ENCODE peak calls at places on chromosomes 2 and 18, in five cellular contexts. One of them, this sample, is unnamed.

GRCh38 chr2:241598487-241598886 is 38.5 kb downstream of the THAP4 start:
- DNase-seq in aorta: no peak
- DNase-seq in stomach: no peak
- DNase-seq in CD8-positive, alpha-beta T cell: no peak
- DNase-seq in lung: no peak
- DNase-seq in this sample: no peak

GRCh38 chr2:74668087-74668486 is 14.0 kb downstream of the SEMA4F start:
- DNase-seq in aorta: no peak
- DNase-seq in stomach: no peak
- DNase-seq in CD8-positive, alpha-beta T cell: no peak
- DNase-seq in lung: no peak
- DNase-seq in this sample: no peak

GRCh38 chr2:160974803-160975202 is 185.4 kb upstream of the TANK start:
- DNase-seq in aorta: no peak
- DNase-seq in stomach: no peak
- DNase-seq in CD8-positive, alpha-beta T cell: no peak
- DNase-seq in lung: no peak
- DNase-seq in this sample: no peak

GRCh38 chr18:3525870-3526420 is 76.0 kb downstream of the TGIF1 start:
- DNase-seq in aorta: no peak
- DNase-seq in stomach: no peak
- DNase-seq in CD8-positive, alpha-beta T cell: peak; percentile 55
- DNase-seq in lung: no peak
- DNase-seq in this sample: no peak

GRCh38 chr2:43520919-43521318 is 74.9 kb downstream of the THADA start:
- DNase-seq in aorta: no peak
- DNase-seq in stomach: no peak
- DNase-seq in CD8-positive, alpha-beta T cell: no peak
- DNase-seq in lung: no peak
- DNase-seq in this sample: no peak

GRCh38 chr2:151111599-151112278 is 149.9 kb downstream of the RBM43 start:
- DNase-seq in aorta: no peak
- DNase-seq in stomach: no peak
- DNase-seq in CD8-positive, alpha-beta T cell: no peak
- DNase-seq in lung: no peak
- DNase-seq in this sample: no peak

GRCh38 chr18:60452424-60452823 is 79.8 kb upstream of the MC4R start:
- DNase-seq in aorta: no peak
- DNase-seq in stomach: no peak
- DNase-seq in CD8-positive, alpha-beta T cell: no peak
- DNase-seq in lung: no peak
- DNase-seq in this sample: no peak

GRCh38 chr18:42310956-42311355 is 355.9 kb downstream of the PIK3C3 start:
- DNase-seq in aorta: no peak
- DNase-seq in stomach: no peak
- DNase-seq in CD8-positive, alpha-beta T cell: no peak
- DNase-seq in lung: no peak
- DNase-seq in this sample: no peak

GRCh38 chr2:241924909-241925250 is 55.4 kb downstream of the RTP5 start:
- DNase-seq in aorta: no peak
- DNase-seq in stomach: no peak
- DNase-seq in CD8-positive, alpha-beta T cell: no peak
- DNase-seq in lung: no peak
- DNase-seq in this sample: peak; percentile 37

GRCh38 chr18:49694402-49694801 is 118.9 kb downstream of the ACAA2 start:
- DNase-seq in aorta: no peak
- DNase-seq in stomach: no peak
- DNase-seq in CD8-positive, alpha-beta T cell: no peak
- DNase-seq in lung: no peak
- DNase-seq in this sample: no peak

DNA sequence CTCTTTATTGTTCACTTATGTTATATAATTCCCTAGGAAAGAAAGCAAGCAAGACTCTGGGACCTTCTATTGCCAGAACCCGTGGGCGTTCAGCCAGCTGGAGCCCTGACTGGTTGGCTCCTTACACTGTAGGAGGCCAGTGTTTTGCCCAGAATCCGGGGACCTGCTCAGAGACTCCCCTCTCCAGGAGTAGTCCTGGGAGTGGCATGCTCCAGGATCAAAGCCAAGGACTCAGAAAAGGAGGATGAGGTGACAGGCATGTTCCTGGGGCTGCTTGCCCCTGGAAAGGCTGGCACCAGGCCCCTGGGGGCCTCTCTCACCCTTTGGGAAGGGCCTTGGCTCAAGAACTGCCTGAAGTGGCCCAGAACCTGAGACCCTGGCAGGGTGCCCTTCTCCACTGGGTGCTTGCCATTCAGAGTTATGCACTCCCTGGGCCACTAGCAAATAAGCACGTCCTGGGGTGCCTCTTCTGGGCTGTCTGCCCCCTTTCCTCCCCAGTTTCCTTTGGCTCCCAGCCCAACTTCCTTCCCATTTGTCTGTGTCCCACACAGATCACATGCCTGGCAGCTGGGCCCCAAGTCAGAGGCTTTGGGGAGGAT is 19.5 kb upstream of the KIF3C start:
- DNase-seq in aorta: peak; percentile 90
- DNase-seq in stomach: peak; percentile 91
- DNase-seq in CD8-positive, alpha-beta T cell: no peak
- DNase-seq in lung: peak; percentile 85
- DNase-seq in this sample: no peak
- H3K27ac ChIP-seq in aorta: peak overlapping the region; percentile 22
- H3K27ac ChIP-seq in stomach: peak overlapping the region; percentile 67
- H3K27ac ChIP-seq in CD8-positive, alpha-beta T cell: no peak overlapping the region
- H3K27ac ChIP-seq in lung: peak overlapping the region; percentile 65
- H3K27ac ChIP-seq in this sample: peak overlapping the region; percentile 70

GRCh38 chr18:6591491-6591890 is 138.0 kb upstream of the ARHGAP28 start:
- DNase-seq in aorta: no peak
- DNase-seq in stomach: no peak
- DNase-seq in CD8-positive, alpha-beta T cell: no peak
- DNase-seq in lung: no peak
- DNase-seq in this sample: no peak
- H3K4me3 ChIP-seq in aorta: no peak overlapping the region
- H3K4me3 ChIP-seq in stomach: no peak overlapping the region
- H3K4me3 ChIP-seq in CD8-positive, alpha-beta T cell: no peak overlapping the region
- H3K4me3 ChIP-seq in lung: no peak overlapping the region
- H3K4me3 ChIP-seq in this sample: no peak overlapping the region

GRCh38 chr2:121505005-121505404 is 25.7 kb upstream of the RNU4ATAC start:
- DNase-seq in aorta: no peak
- DNase-seq in stomach: no peak
- DNase-seq in CD8-positive, alpha-beta T cell: no peak
- DNase-seq in lung: no peak
- DNase-seq in this sample: no peak
- H3K4me1 ChIP-seq in aorta: peaks cover 7% of the 10 kb centered on the region
- H3K4me1 ChIP-seq in stomach: no peaks in the 10 kb centered on the region
- H3K4me1 ChIP-seq in CD8-positive, alpha-beta T cell: no peaks in the 10 kb centered on the region
- H3K4me1 ChIP-seq in lung: peaks cover 9% of the 10 kb centered on the region
- H3K4me1 ChIP-seq in this sample: peaks cover 5% of the 10 kb centered on the region

GRCh38 chr2:200310545-200310971 is 4.1 kb downstream of the SPATS2L start:
- DNase-seq in aorta: no peak
- DNase-seq in stomach: no peak
- DNase-seq in CD8-positive, alpha-beta T cell: no peak
- DNase-seq in lung: no peak
- DNase-seq in this sample: no peak
- H3K27ac ChIP-seq in aorta: no peak overlapping the region
- H3K27ac ChIP-seq in stomach: no peak overlapping the region
- H3K27ac ChIP-seq in CD8-positive, alpha-beta T cell: no peak overlapping the region
- H3K27ac ChIP-seq in lung: no peak overlapping the region
- H3K27ac ChIP-seq in this sample: no peak overlapping the region

DNA sequence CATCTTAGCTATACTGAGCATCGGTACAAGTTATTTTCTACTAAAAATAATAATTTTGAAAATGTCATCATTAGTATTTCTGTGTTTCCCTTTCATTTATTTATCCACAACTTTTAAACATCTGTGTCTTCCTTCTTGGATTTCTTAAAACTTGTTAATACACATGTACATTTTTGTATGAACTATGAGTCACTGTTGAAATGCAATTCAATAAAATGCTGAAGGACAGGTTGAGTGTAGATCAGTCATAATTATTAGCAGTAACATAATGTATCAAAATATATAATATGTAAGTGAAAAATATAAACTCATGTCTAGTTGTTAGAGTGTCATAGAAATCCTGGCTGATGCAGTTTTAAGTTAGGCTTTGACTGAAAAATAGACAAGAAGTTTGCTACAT is 115.9 kb downstream of the MEIS1 start:
- DNase-seq in aorta: no peak
- DNase-seq in stomach: no peak
- DNase-seq in CD8-positive, alpha-beta T cell: no peak
- DNase-seq in lung: no peak
- DNase-seq in this sample: no peak
- H3K4me3 ChIP-seq in aorta: no peak overlapping the region
- H3K4me3 ChIP-seq in stomach: no peak overlapping the region
- H3K4me3 ChIP-seq in CD8-positive, alpha-beta T cell: no peak overlapping the region
- H3K4me3 ChIP-seq in lung: no peak overlapping the region
- H3K4me3 ChIP-seq in this sample: no peak overlapping the region